ENCODE peak calls at places on chromosomes 2 and 18, in five cellular contexts. V, K, R, J and B are unnamed samples.

GRCh38 chr2:71064754-71065621 is 3.5 kb upstream of the NAGK start:
- DNase-seq in V (peak), K (no peak), R (no peak), J (no peak), B (no peak)

GRCh38 chr18:40672590-40672989 is 1282.4 kb upstream of the PIK3C3 start:
- DNase-seq in V (no peak), K (peak), R (no peak), J (no peak), B (no peak)

GRCh38 chr18:63233334-63233733 is 86.2 kb downstream of the BCL2 start:
- DNase-seq in K (no peak), R (no peak), J (no peak), V (no peak), B (no peak)

GRCh38 chr2:25251461-25252273 is 83.3 kb upstream of the POMC start:
- DNase-seq in V (no peak), R (peak), K (no peak), J (peak), B (no peak)

GRCh38 chr2:106095478-106096392 is 98.4 kb downstream of the UXS1 start:
- DNase-seq in J (no peak), V (no peak), K (no peak), R (no peak), B (no peak)

GRCh38 chr2:219739061-219739460 is 111.6 kb downstream of the SLC4A3 start:
- DNase-seq in R (no peak), K (no peak), J (no peak), V (no peak), B (no peak)

GRCh38 chr18:55322176-55322735 is 265.7 kb downstream of the TCF4 start:
- DNase-seq in K (peak), R (peak), J (peak), V (peak), B (peak)

GRCh38 chr2:9805435-9806297 is 37.6 kb upstream of the TAF1B start:
- DNase-seq in R (peak), K (no peak), V (no peak), J (no peak), B (peak)

GRCh38 chr2:126657636-126658315 is 1.8 kb downstream of the GYPC start:
- DNase-seq in K (peak), J (peak), R (peak), V (peak), B (peak)

GRCh38 chr2:214127178-214127970 is 283.5 kb upstream of the VWC2L start:
- DNase-seq in R (no peak), K (peak), J (no peak), V (no peak), B (peak)

GRCh38 chr18:13540783-13541182 is 185.6 kb downstream of the FAM210A start:
- DNase-seq in J (no peak), R (no peak), K (no peak), V (no peak), B (no peak)

GRCh38 chr2:118841828-118842461 is 5.5 kb downstream of the EN1 start:
- DNase-seq in R (peak), J (no peak), K (peak), V (no peak), B (no peak)

GRCh38 chr2:190043441-190043840 is 19.1 kb downstream of the MSTN start:
- DNase-seq in K (no peak), R (peak), V (no peak), J (no peak), B (no peak)

GRCh38 chr2:64348386-64349142 is 105.4 kb upstream of the LGALSL start:
- DNase-seq in J (no peak), K (no peak), R (no peak), V (no peak), B (no peak)

GRCh38 chr2:98952971-98953370 is 16.9 kb upstream of the CRACDL start:
- DNase-seq in R (no peak), V (no peak), K (no peak), J (no peak), B (no peak)

GRCh38 chr18:29154196-29154757 is 977.3 kb upstream of the CDH2 start:
- DNase-seq in K (no peak), V (no peak), J (no peak), R (no peak), B (peak)

GRCh38 chr2:172052000-172052983 is 33.0 kb upstream of the DLX1 start:
- DNase-seq in V (no peak), K (no peak), J (no peak), R (no peak), B (peak)

GRCh38 chr2:69493268-69493667 is 56.0 kb upstream of the NFU1 start:
- DNase-seq in R (no peak), J (peak), V (no peak), K (peak), B (no peak)

GRCh38 chr2:237729681-237730475 is 68.7 kb upstream of the RBM44 start:
- DNase-seq in R (peak), V (no peak), K (no peak), J (no peak), B (no peak)

GRCh38 chr18:76977108-76977621 is 154.8 kb downstream of the ZNF236 start:
- DNase-seq in J (peak), R (no peak), K (no peak), V (no peak), B (no peak)

GRCh38 chr2:179455824-179456223 is 191.2 kb upstream of the SESTD1 start:
- DNase-seq in V (no peak), J (no peak), K (no peak), R (no peak), B (no peak)

GRCh38 chr2:20224191-20224715 is 677 bp downstream of the SDC1 start:
- DNase-seq in K (peak), J (no peak), R (no peak), V (no peak), B (no peak)

GRCh38 chr2:21041943-21042707 is 1.7 kb downstream of the APOB start:
- DNase-seq in J (no peak), R (no peak), K (no peak), V (no peak), B (no peak)

GRCh38 chr2:126534508-126534907 is 121.5 kb upstream of the GYPC start:
- DNase-seq in J (no peak), V (no peak), R (no peak), K (no peak), B (no peak)

GRCh38 chr18:11040823-11041712 is 108.3 kb downstream of the PIEZO2 start:
- DNase-seq in V (peak), K (peak), R (no peak), J (no peak), B (peak)

GRCh38 chr2:30191831-30192271 is 39.5 kb upstream of the LBH start:
- DNase-seq in V (no peak), K (no peak), J (peak), R (no peak), B (no peak)

GRCh38 chr2:57740905-57741304 is 305.7 kb upstream of the VRK2 start:
- DNase-seq in R (no peak), J (no peak), V (no peak), K (no peak), B (no peak)

GRCh38 chr18:23311346-23312103 is 141.6 kb upstream of the RIOK3 start:
- DNase-seq in K (no peak), R (peak), V (no peak), J (no peak), B (peak)

GRCh38 chr2:140509765-140510164 is 1621.1 kb downstream of the LRP1B start:
- DNase-seq in R (no peak), K (no peak), V (no peak), J (no peak), B (no peak)

GRCh38 chr2:7034313-7034712 is 117.1 kb downstream of the RNF144A start:
- DNase-seq in V (no peak), K (peak), R (no peak), J (no peak), B (no peak)

GRCh38 chr2:114489143-114489542 is 46.7 kb downstream of the DPP10 start:
- DNase-seq in K (no peak), V (no peak), J (no peak), R (no peak), B (no peak)

GRCh38 chr2:191152841-191153240 is 2.0 kb upstream of the STAT4 start:
- DNase-seq in V (no peak), J (no peak), K (no peak), R (no peak), B (no peak)

GRCh38 chr2:3449106-3449505 is 69.6 kb downstream of the TRAPPC12 start:
- DNase-seq in J (no peak), R (peak), K (no peak), V (no peak), B (no peak)

GRCh38 chr2:130854301-130854700 is 17.6 kb downstream of the ARHGEF4 start:
- DNase-seq in J (no peak), V (no peak), K (no peak), R (peak), B (no peak)

GRCh38 chr2:26805241-26805676 is 19.4 kb downstream of the CENPA start:
- DNase-seq in J (no peak), R (no peak), K (no peak), V (no peak), B (peak)

GRCh38 chr2:100408104-100408503 is 9.4 kb downstream of the CHST10 start:
- DNase-seq in R (no peak), V (no peak), K (no peak), J (no peak), B (no peak)

GRCh38 chr2:120020554-120020953 is 7.7 kb downstream of the EPB41L5 start:
- DNase-seq in J (no peak), V (no peak), R (no peak), K (no peak), B (no peak)

GRCh38 chr2:113236367-113237159 is 42.2 kb downstream of the PAX8 start:
- DNase-seq in R (no peak), K (no peak), V (no peak), J (no peak), B (no peak)

DNA sequence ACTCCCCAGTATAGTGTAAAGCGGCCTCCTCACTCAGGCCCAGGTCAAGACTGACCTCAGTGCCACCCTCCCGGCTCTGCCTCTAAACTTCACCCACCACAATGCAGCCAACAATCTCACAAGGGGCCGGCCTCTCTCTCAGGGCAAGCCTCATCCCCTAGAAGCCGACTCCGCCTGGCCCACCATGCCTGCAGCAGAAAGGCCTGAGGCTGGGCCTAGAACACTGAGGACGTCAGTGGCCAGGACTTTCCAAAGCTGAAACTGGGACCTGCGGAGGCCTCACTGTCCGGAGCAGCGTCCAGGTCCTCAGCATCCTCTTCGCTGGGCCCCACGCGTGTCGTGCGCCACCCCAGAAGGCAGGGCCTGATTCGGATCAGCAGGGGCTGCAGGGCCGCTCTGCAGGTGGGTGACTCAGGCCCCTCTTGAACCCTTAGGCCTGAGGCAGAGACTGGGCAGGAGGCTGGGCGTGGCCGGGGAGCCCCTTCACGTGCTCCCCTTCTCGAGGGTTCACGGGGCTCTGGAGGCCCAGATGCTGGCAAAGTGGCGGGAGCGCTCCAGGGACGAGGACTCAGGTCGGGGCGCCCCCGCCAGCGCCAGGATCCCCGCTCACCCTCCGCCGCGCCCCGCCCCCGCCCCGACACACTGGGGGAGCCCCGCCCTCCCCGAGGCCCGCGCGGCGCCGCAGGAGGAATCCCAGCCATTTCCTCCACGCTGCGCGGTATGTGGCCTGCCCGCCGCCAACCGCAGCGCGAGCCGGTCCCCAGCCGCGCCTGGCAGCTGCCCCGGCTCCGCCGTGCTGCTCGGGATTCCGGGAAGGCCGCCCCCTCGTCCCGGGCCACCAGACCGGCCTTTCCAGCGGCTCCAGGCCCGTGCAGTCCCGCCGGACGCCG is 53.1 kb downstream of the PKDCC start:
- DNase-seq in V (no peak), K (peak), J (peak), R (peak), B (no peak)
- H3K4me3 ChIP-seq in V (no peak), K (peak), J (peak), R (peak), B (no peak)

GRCh38 chr2:33435518-33435917 is 40.9 kb upstream of the RASGRP3 start:
- DNase-seq in V (no peak), R (no peak), J (no peak), K (no peak), B (no peak)

GRCh38 chr2:33437297-33437696 is 39.2 kb upstream of the RASGRP3 start:
- DNase-seq in J (no peak), K (no peak), R (peak), V (no peak), B (peak)

GRCh38 chr2:33436083-33436482 is 40.4 kb upstream of the RASGRP3 start:
- DNase-seq in J (no peak), K (no peak), R (no peak), V (no peak), B (no peak)

GRCh38 chr2:33441235-33441810 is 35.1 kb upstream of the RASGRP3 start:
- DNase-seq in J (no peak), R (peak), V (peak), K (peak), B (peak)

GRCh38 chr2:33437815-33438214 is 38.6 kb upstream of the RASGRP3 start:
- DNase-seq in J (no peak), R (no peak), K (no peak), V (no peak), B (no peak)
- H3K4me3 ChIP-seq in J (no peak), R (no peak), K (no peak), V (no peak), B (no peak)

DNA sequence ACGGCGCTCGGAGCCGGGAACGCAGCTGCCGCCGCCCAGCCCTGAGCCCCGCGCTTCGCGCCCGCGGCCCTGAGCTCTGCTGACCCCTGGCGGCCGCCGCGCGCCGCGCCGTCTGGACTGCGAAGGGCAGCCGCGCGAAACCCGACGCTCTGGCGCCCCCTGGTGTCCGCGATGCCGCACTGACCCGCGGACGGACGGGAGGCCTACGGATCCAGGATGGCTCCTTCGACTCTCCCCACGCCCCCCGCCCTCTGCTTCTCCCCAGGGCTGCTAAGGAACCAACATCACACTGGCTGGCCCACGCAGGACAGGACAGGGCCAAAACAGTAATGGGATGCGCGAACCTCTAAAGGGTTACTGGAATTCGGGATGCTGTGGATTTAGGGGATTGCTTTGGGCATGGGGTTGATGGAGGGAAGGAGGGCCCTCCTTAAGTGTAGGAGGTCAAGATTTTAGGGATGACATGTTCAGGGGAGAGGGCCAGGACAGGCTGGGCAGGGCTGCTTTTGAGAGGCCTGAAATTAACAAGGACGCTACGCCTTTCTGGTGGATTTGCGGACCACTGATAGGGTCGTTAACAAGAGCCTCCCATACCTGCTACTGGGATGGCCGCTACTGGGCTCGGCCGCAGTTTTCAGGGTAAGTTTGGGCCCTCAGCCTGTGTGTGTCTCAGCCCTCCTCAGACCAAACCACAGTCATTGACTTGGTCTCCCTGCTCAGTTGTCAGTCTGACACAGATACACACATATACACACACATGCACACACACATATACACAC is 181.1 kb downstream of the SMAD2 start:
- DNase-seq in V (peak), R (peak), J (peak), K (peak), B (peak)
- H3K4me3 ChIP-seq in V (no peak), R (peak), J (peak), K (peak), B (peak)

DNA sequence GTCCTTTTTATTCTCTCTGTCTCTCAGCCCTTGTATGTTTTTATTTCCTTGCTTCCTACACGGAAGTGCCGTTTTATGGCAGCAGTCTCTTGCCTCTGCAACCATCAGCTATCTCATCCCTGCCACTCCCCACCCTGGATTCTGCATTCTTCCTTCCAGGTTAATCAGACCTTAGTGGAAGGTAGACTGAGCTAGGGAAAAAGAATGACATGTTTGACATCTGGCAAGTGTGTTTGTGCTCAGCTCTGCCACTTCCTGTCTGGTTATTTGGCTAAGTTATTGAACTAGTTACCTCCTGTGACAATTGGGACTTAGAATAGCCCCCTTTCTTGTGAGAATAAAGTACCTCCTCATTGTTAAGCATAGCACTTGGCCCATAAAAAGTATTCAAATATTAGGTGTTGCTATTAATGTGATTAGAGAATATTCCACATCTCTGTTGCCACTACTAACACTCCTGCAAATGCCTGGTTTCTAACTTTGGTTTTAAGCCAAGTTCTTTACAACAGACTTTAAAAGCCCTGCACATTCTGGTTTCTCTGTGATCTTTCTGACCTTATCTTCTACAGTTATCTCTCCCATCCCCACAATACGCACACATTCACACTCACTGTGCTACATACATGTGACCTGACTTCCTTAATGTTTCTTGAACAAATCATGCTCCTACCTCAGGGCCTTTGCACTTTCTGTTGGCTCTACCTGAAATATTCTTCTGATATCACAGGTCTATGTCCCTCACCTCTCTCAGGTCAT is 10.8 kb upstream of the MAPRE2 start:
- DNase-seq in R (no peak), V (peak), J (no peak), K (no peak), B (no peak)
- H3K4me3 ChIP-seq in R (peak), V (peak), J (peak), K (no peak), B (no peak)

DNA sequence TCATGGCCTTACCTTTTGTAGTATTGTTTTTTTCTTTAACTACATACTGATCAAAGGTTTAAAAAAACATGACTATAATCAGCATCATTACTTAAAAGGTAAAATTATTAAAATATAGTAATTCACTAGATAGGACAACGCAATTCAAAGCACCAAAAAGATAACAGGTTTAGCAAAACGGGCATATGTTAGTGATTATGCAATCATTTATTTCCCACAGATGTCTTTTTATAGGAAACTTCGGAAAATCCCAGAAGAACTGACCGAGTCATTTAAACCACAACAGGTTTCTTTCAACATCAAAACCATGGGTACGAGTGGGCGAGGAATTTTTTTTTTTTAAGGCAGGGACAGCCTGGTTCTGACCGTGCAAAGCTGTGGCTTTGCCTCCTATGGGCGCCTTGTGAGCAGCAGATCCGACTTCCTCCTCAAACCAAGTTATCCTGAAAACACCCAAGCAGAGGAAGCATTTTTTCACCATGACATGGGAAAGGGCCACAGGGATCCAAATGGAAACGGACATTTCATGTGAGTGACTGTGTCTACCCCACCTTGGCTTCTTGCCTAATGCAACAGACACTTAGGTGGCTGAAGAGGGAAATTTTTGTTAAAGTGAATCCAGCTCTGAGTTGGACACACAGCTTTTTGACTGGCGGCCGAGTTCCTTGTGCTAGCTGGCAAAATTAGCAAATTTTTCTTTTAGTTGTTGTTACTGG is 487.2 kb upstream of the ZEB2 start:
- DNase-seq in K (no peak), R (peak), V (no peak), J (no peak), B (peak)
- H3K4me3 ChIP-seq in K (no peak), R (peak), V (no peak), J (no peak), B (no peak)